ENCODE peak calls at places on chromosomes 6 and 20, in six cellular contexts. O is H1, X is stomach, R is A549, G is transverse colon, C is adrenal gland. J is an unnamed sample.

GRCh38 chr6:89009624-89010059 is 46.2 kb upstream of the RNGTT start:
- DNase-seq in O (no peak), X (no peak), R (no peak), G (no peak), C (no peak), J (peak)

GRCh38 chr6:155534678-155535077 is 79.0 kb upstream of the NOX3 start:
- DNase-seq in O (no peak), X (no peak), R (no peak), G (no peak), C (no peak), J (no peak)

GRCh38 chr20:40868568-40869223 is 159.9 kb upstream of the TOP1 start:
- DNase-seq in O (no peak), X (no peak), R (no peak), G (no peak), C (peak), J (no peak)

GRCh38 chr6:48071833-48072232 is 39.2 kb downstream of the PTCHD4 start:
- DNase-seq in O (no peak), X (no peak), R (no peak), G (no peak), C (no peak), J (no peak)

GRCh38 chr20:18633411-18633810 is 45.6 kb downstream of the DTD1 start:
- DNase-seq in O (no peak), X (no peak), R (no peak), G (no peak), C (no peak), J (no peak)

GRCh38 chr6:109448615-109449014 is 7.0 kb downstream of the MICAL1 start:
- DNase-seq in O (no peak), X (no peak), R (no peak), G (no peak), C (no peak), J (no peak)

GRCh38 chr6:131787079-131787478 is 20.7 kb upstream of the ENPP1 start:
- DNase-seq in O (no peak), X (no peak), R (no peak), G (no peak), C (no peak), J (no peak)

GRCh38 chr20:1333462-1334369 is 4.8 kb upstream of the SDCBP2 start:
- DNase-seq in O (peak), X (no peak), R (no peak), G (no peak), C (no peak), J (no peak)

GRCh38 chr6:36657942-36658544 is 20.5 kb upstream of the CDKN1A start:
- DNase-seq in O (no peak), X (no peak), R (no peak), G (no peak), C (no peak), J (no peak)

GRCh38 chr6:76984572-76984971 is 478.7 kb downstream of the HTR1B start:
- DNase-seq in O (no peak), X (no peak), R (no peak), G (no peak), C (no peak), J (no peak)

GRCh38 chr20:50434653-50435396 is 75.4 kb upstream of the PTPN1 start:
- DNase-seq in O (no peak), X (no peak), R (no peak), G (no peak), C (no peak), J (peak)

GRCh38 chr20:9280654-9281053 is 211.8 kb downstream of the PLCB4 start:
- DNase-seq in O (no peak), X (no peak), R (no peak), G (no peak), C (no peak), J (no peak)

GRCh38 chr20:50278684-50279531 is 88.3 kb downstream of the CEBPB start:
- DNase-seq in O (no peak), X (peak), R (peak), G (peak), C (peak), J (no peak)

GRCh38 chr20:38250607-38251006 is 9.9 kb downstream of the KIAA1755 start:
- DNase-seq in O (no peak), X (no peak), R (no peak), G (no peak), C (no peak), J (peak)

GRCh38 chr20:36062799-36063198 is 91.7 kb upstream of the EPB41L1 start:
- DNase-seq in O (no peak), X (no peak), R (no peak), G (no peak), C (no peak), J (no peak)

GRCh38 chr20:62935968-62936585 is 1.9 kb upstream of the GID8 start:
- DNase-seq in O (no peak), X (no peak), R (no peak), G (no peak), C (no peak), J (no peak)

GRCh38 chr6:110095101-110095500 is 84.4 kb downstream of the WASF1 start:
- DNase-seq in O (no peak), X (no peak), R (no peak), G (no peak), C (no peak), J (no peak)

GRCh38 chr6:36967301-36967700 is 12.8 kb downstream of the PI16 start:
- DNase-seq in O (no peak), X (no peak), R (no peak), G (no peak), C (no peak), J (no peak)

GRCh38 chr6:24925661-24926060 is 10.1 kb downstream of the RIPOR2 start:
- DNase-seq in O (no peak), X (no peak), R (no peak), G (no peak), C (no peak), J (no peak)

GRCh38 chr6:116410945-116411623 is 40.3 kb downstream of the DSE start:
- DNase-seq in O (no peak), X (no peak), R (no peak), G (no peak), C (no peak), J (no peak)

GRCh38 chr6:128252293-128253176 is 267.9 kb downstream of the PTPRK start:
- DNase-seq in O (no peak), X (no peak), R (no peak), G (no peak), C (no peak), J (no peak)

GRCh38 chr6:29827579-29828470 is at the start of gene HLA-G:
- DNase-seq in O (peak), X (no peak), R (no peak), G (no peak), C (no peak), J (no peak)

GRCh38 chr6:75337805-75338204 is 53.2 kb upstream of the TMEM30A start:
- DNase-seq in O (no peak), X (no peak), R (no peak), G (no peak), C (no peak), J (no peak)

GRCh38 chr6:32196682-32197616 is 4.5 kb upstream of the GPSM3 start:
- DNase-seq in O (peak), X (no peak), R (no peak), G (peak), C (no peak), J (no peak)

GRCh38 chr6:10733151-10733715 is 10.4 kb downstream of the TMEM14C start:
- DNase-seq in O (peak), X (no peak), R (no peak), G (no peak), C (no peak), J (no peak)

GRCh38 chr6:137496909-137497721 is 2.9 kb upstream of the OLIG3 start:
- DNase-seq in O (peak), X (no peak), R (no peak), G (no peak), C (no peak), J (no peak)

GRCh38 chr6:156645106-156645505 is 132.1 kb upstream of the ARID1B start:
- DNase-seq in O (no peak), X (no peak), R (no peak), G (no peak), C (no peak), J (no peak)

GRCh38 chr6:144162977-144163376 is 12.7 kb downstream of the STX11 start:
- DNase-seq in O (no peak), X (no peak), R (no peak), G (no peak), C (no peak), J (peak)

GRCh38 chr6:8086755-8087306 is 15.5 kb downstream of the EEF1E1 start:
- DNase-seq in O (no peak), X (no peak), R (no peak), G (no peak), C (no peak), J (no peak)
- TF ChIP-seq CTCF in O (no peak), X (no peak), R (no peak), G (no peak), C (no peak), J (no peak)

GRCh38 chr20:19886666-19887288 is 128.7 kb downstream of the RIN2 start:
- DNase-seq in O (no peak), X (no peak), R (peak), G (peak), C (no peak), J (no peak)

GRCh38 chr20:19888269-19888669 is 128.9 kb upstream of the NAA20 start:
- DNase-seq in O (no peak), X (no peak), R (no peak), G (peak), C (no peak), J (no peak)

GRCh38 chr20:19889011-19889953 is 127.9 kb upstream of the NAA20 start:
- DNase-seq in O (no peak), X (no peak), R (no peak), G (peak), C (peak), J (no peak)

GRCh38 chr20:19885981-19886665 is 128.1 kb downstream of the RIN2 start:
- DNase-seq in O (no peak), X (peak), R (peak), G (peak), C (peak), J (no peak)

GRCh38 chr20:19887566-19888268 is 129.4 kb upstream of the NAA20 start:
- DNase-seq in O (no peak), X (no peak), R (no peak), G (no peak), C (no peak), J (no peak)
- H3K4me3 ChIP-seq in O (no peak), X (peak), R (peak), G (peak), C (no peak), J (no peak)

GRCh38 chr20:53191957-53192356 is 219.8 kb downstream of the TSHZ2 start:
- DNase-seq in O (no peak), X (no peak), R (no peak), G (no peak), C (no peak), J (no peak)
- TF ChIP-seq POLR2A in O (no peak), X (no peak), R (no peak), G (no peak), C (no peak), J (no peak)

GRCh38 chr6:26489926-26490575 is 10.1 kb upstream of the BTN1A1 start:
- DNase-seq in O (no peak), X (no peak), R (no peak), G (no peak), C (no peak), J (no peak)

GRCh38 chr6:26494117-26494516 is 6.0 kb upstream of the BTN1A1 start:
- DNase-seq in O (no peak), X (no peak), R (no peak), G (no peak), C (no peak), J (no peak)

GRCh38 chr6:26490576-26490964 is 9.5 kb upstream of the BTN1A1 start:
- DNase-seq in O (no peak), X (no peak), R (no peak), G (no peak), C (no peak), J (no peak)

GRCh38 chr6:26491604-26492003 is 8.5 kb upstream of the BTN1A1 start:
- DNase-seq in O (no peak), X (no peak), R (no peak), G (no peak), C (no peak), J (no peak)

GRCh38 chr6:26493258-26493657 is 6.8 kb upstream of the BTN1A1 start:
- DNase-seq in O (no peak), X (no peak), R (no peak), G (no peak), C (no peak), J (peak)
- TF ChIP-seq CTCF in O (no peak), X (no peak), R (no peak), G (no peak), C (peak), J (no peak)

GRCh38 chr20:6269163-6269873 is 146.5 kb upstream of the FERMT1 start:
- DNase-seq in O (no peak), X (no peak), R (no peak), G (no peak), C (no peak), J (peak)

GRCh38 chr20:6265204-6265904 is 142.5 kb upstream of the FERMT1 start:
- DNase-seq in O (no peak), X (no peak), R (peak), G (no peak), C (no peak), J (peak)
- H3K4me3 ChIP-seq in O (no peak), X (no peak), R (no peak), G (no peak), C (no peak), J (peak)

GRCh38 chr6:122399348-122400120 is at the start of gene HSF2:
- DNase-seq in O (peak), X (peak), R (peak), G (peak), C (peak), J (peak)
- TF ChIP-seq POLR2A in O (peak), X (no peak), R (peak), G (peak), C (peak), J (peak)

GRCh38 chr6:15893556-15894253 is 230.9 kb upstream of the DTNBP1 start:
- DNase-seq in O (no peak), X (no peak), R (no peak), G (no peak), C (no peak), J (peak)
- TF ChIP-seq CTCF in O (no peak), X (no peak), R (peak), G (peak), C (peak), J (peak)

GRCh38 chr6:141326426-141326825 is 806.3 kb upstream of the GJE1 start:
- DNase-seq in O (no peak), X (no peak), R (peak), G (no peak), C (no peak), J (peak)

GRCh38 chr6:141316236-141316635 is 816.5 kb upstream of the GJE1 start:
- DNase-seq in O (no peak), X (no peak), R (no peak), G (no peak), C (no peak), J (no peak)

GRCh38 chr6:141326925-141327324 is 805.8 kb upstream of the GJE1 start:
- DNase-seq in O (no peak), X (no peak), R (no peak), G (no peak), C (no peak), J (no peak)

GRCh38 chr6:141321486-141322347 is 811.0 kb upstream of the GJE1 start:
- DNase-seq in O (no peak), X (no peak), R (no peak), G (no peak), C (no peak), J (no peak)
- H3K4me3 ChIP-seq in O (no peak), X (no peak), R (no peak), G (no peak), C (no peak), J (no peak)

GRCh38 chr6:112879920-112880413 is 532.8 kb downstream of the RFPL4B start:
- DNase-seq in O (peak), X (peak), R (no peak), G (peak), C (peak), J (peak)
- TF ChIP-seq POLR2A in O (no peak), X (no peak), R (no peak), G (no peak), C (no peak), J (no peak)

GRCh38 chr6:17470953-17471335 is 77.5 kb downstream of the CAP2 start:
- DNase-seq in O (no peak), X (no peak), R (no peak), G (no peak), C (no peak), J (peak)

GRCh38 chr6:17470209-17470952 is 77.0 kb downstream of the CAP2 start:
- DNase-seq in O (peak), X (no peak), R (no peak), G (no peak), C (no peak), J (no peak)

GRCh38 chr6:17472653-17473183 is 79.3 kb downstream of the CAP2 start:
- DNase-seq in O (no peak), X (no peak), R (no peak), G (no peak), C (no peak), J (no peak)

GRCh38 chr6:17466707-17467106 is 73.3 kb downstream of the CAP2 start:
- DNase-seq in O (peak), X (no peak), R (peak), G (no peak), C (no peak), J (no peak)

DNA sequence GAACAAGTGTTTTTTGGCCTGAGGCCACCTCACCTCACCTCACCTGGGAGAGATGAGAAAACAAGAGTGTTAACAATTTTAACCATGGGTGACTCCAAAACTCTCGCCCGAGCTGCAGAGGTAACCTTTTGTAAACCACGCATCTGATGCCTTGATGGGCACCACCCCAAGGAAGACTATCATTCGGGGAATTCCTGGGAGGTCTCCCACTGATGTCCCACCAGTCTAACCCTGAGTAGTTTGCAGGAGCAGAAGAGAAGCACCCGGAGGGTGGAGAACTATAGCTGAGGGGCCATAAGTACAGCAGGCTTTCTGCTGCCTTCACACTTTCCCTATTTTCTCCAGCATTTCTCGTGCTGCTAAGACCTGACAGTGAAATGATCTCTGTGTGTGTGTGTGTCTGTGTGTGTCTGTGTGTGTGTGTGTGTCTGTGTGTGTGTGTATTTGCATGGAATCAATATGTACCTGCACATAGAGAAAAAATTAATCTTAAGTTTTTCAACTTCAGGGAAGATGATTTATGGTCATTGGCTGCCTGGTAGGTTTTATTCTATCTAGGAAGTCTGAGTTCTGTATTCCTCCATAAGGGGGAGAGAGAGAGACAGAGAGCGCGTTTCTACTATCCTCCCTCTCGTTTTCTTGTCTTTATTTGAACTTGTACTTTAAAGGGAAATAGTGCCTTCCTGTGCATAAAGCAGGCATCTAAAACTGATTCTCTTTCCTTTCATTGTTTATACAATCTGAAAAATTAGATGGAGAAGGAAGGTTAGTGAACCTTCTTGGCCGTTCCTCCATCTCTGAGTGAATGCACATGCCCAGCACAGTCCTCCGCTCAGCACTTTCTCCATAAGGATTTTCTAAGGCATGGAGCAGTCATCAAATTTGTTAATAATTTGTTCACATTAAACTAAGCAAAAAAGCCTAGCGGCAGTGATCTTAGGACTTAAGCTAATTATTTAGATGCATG is 75.9 kb downstream of the CAP2 start:
- DNase-seq in O (peak), X (no peak), R (no peak), G (no peak), C (no peak), J (no peak)
- TF ChIP-seq CTCF in O (no peak), X (no peak), R (no peak), G (peak), C (peak), J (no peak)

J was measured in NB4.